ENCODE peak calls at places on chromosomes 4 and X, in six cellular contexts. A is psoas muscle, F is thoracic aorta, B is fibroblast of lung, U is endodermal cell, N is adipocyte. H is an unnamed sample.

GRCh38 chrX:7059214-7059838 is 88.2 kb upstream of the STS start:
- DNase-seq in A (no peak), F (no peak), B (no peak), U (no peak), N (no peak), H (no peak)

GRCh38 chr4:174494731-174495130 is 27.6 kb downstream of the HPGD start:
- DNase-seq in A (no peak), F (no peak), B (no peak), U (no peak), N (no peak), H (no peak)

GRCh38 chr4:5942947-5943346 is 50.1 kb upstream of the CRMP1 start:
- DNase-seq in A (no peak), F (no peak), B (no peak), U (no peak), N (no peak), H (no peak)

GRCh38 chr4:108030332-108030731 is 40.6 kb downstream of the HADH start:
- DNase-seq in A (no peak), F (no peak), B (peak; percentile 64), U (peak; percentile 82), N (peak; percentile 76), H (peak; percentile 7)

GRCh38 chrX:101931494-101932248 is at the start of gene ZMAT1:
- DNase-seq in A (peak; percentile 96), F (peak; percentile 88), B (peak; percentile 64), U (peak; percentile 94), N (peak; percentile 92), H (peak; percentile 0)

GRCh38 chr4:2258091-2259035 is 3.5 kb downstream of the MXD4 start:
- DNase-seq in A (peak; percentile 50), F (peak; percentile 1), B (no peak), U (peak; percentile 39), N (no peak), H (no peak)

GRCh38 chrX:112147206-112147605 is 64.6 kb upstream of the TRPC5 start:
- DNase-seq in A (no peak), F (no peak), B (peak; percentile 0), U (peak; percentile 79), N (peak; percentile 60), H (no peak)

GRCh38 chr4:159010563-159011260 is 92.2 kb upstream of the RAPGEF2 start:
- DNase-seq in A (peak; percentile 85), F (no peak), B (peak; percentile 79), U (no peak), N (peak; percentile 77), H (no peak)

GRCh38 chr4:123398803-123399637 is 2.4 kb downstream of the SPRY1 start:
- DNase-seq in A (peak; percentile 84), F (no peak), B (peak; percentile 73), U (peak; percentile 79), N (peak; percentile 81), H (no peak)

GRCh38 chr4:142777045-142777743 is 68.9 kb downstream of the INPP4B start:
- DNase-seq in A (no peak), F (no peak), B (no peak), U (peak; percentile 52), N (peak; percentile 16), H (no peak)

GRCh38 chr4:147778942-147779341 is 47.1 kb downstream of the ARHGAP10 start:
- DNase-seq in A (no peak), F (no peak), B (no peak), U (no peak), N (no peak), H (no peak)

GRCh38 chr4:104975617-104976016 is 171.1 kb upstream of the TET2 start:
- DNase-seq in A (no peak), F (no peak), B (no peak), U (no peak), N (no peak), H (no peak)

GRCh38 chr4:188781655-188782054 is 642.4 kb downstream of the TRIML1 start:
- DNase-seq in A (no peak), F (no peak), B (no peak), U (peak; percentile 73), N (peak; percentile 34), H (no peak)

GRCh38 chr4:133592591-133592990 is 443.5 kb downstream of the PCDH10 start:
- DNase-seq in A (no peak), F (no peak), B (no peak), U (peak; percentile 63), N (no peak), H (no peak)

GRCh38 chr4:4347585-4347984 is 39.3 kb upstream of the NSG1 start:
- DNase-seq in A (no peak), F (no peak), B (no peak), U (no peak), N (no peak), H (no peak)

GRCh38 chrX:139932077-139932900 is 564 bp downstream of the ATP11C start:
- DNase-seq in A (peak; percentile 72), F (no peak), B (peak; percentile 36), U (no peak), N (peak; percentile 71), H (no peak)

GRCh38 chr4:82436130-82436529 is 5.7 kb downstream of the ENOPH1 start:
- DNase-seq in A (no peak), F (no peak), B (no peak), U (no peak), N (no peak), H (no peak)

GRCh38 chr4:132266374-132266773 is 882.7 kb upstream of the PCDH10 start:
- DNase-seq in A (no peak), F (no peak), B (no peak), U (no peak), N (no peak), H (no peak)

GRCh38 chrX:24479924-24480722 is 15.0 kb downstream of the PDK3 start:
- DNase-seq in A (no peak), F (no peak), B (no peak), U (no peak), N (no peak), H (no peak)

GRCh38 chr4:51831133-51831532 is 11.8 kb upstream of the DCUN1D4 start:
- DNase-seq in A (peak; percentile 81), F (no peak), B (peak; percentile 27), U (peak; percentile 91), N (peak; percentile 82), H (no peak)

GRCh38 chrX:618761-619450 is 11.7 kb upstream of the SHOX start:
- DNase-seq in A (no peak), F (no peak), B (no peak), U (peak; percentile 46), N (no peak), H (no peak)
- H3K27me3 ChIP-seq in A (peaks cover 65% of the 10 kb centered on the region), F (no peaks in the 10 kb centered on the region), B (no peaks in the 10 kb centered on the region), U (peaks cover 85% of the 10 kb centered on the region), N (peaks cover 6% of the 10 kb centered on the region), H (peaks cover 17% of the 10 kb centered on the region)

GRCh38 chr4:40583850-40584439 is 45.7 kb downstream of the RBM47 start:
- DNase-seq in A (no peak), F (no peak), B (no peak), U (no peak), N (no peak), H (no peak)
- H3K4me1 ChIP-seq in A (no peaks in the 10 kb centered on the region), F (no peaks in the 10 kb centered on the region), B (no peaks in the 10 kb centered on the region), U (peaks cover 14% of the 10 kb centered on the region), N (peaks cover 33% of the 10 kb centered on the region), H (peaks cover 19% of the 10 kb centered on the region)

DNA sequence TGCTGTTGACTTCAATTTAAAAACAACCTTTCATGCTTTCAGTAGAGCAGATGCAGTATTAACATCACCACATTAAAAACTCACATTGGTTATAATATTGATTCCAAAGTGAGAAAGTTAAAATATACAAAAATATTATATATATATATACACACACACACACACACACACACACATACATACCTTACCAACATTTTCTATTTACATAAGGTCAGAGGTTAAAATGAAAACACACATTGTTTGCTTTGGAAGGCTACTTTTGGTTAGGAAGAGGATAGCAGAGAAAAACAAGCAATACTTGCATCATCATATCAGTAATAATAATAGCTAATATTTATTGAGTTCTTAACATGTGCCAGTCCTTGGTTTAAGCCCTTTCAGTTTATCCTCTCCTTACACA is 226.5 kb downstream of the PPP4R3C start:
- DNase-seq in A (no peak), F (no peak), B (no peak), U (no peak), N (no peak), H (no peak)
- H3K27me3 ChIP-seq in A (peaks cover 2% of the 10 kb centered on the region), F (no peaks in the 10 kb centered on the region), B (no peaks in the 10 kb centered on the region), U (no peaks in the 10 kb centered on the region), N (no peaks in the 10 kb centered on the region), H (no peaks in the 10 kb centered on the region)

GRCh38 chrX:9368262-9368661 is 96.6 kb upstream of the TBL1X start:
- DNase-seq in A (no peak), F (no peak), B (no peak), U (no peak), N (no peak), H (no peak)
- H3K4me1 ChIP-seq in A (no peaks in the 10 kb centered on the region), F (no peaks in the 10 kb centered on the region), B (no peaks in the 10 kb centered on the region), U (no peaks in the 10 kb centered on the region), N (peaks cover 17% of the 10 kb centered on the region), H (no peaks in the 10 kb centered on the region)

GRCh38 chrX:17456526-17456925 is 81.5 kb downstream of the NHS start:
- DNase-seq in A (no peak), F (no peak), B (no peak), U (peak; percentile 48), N (no peak), H (no peak)
- H3K27me3 ChIP-seq in A (peaks cover 6% of the 10 kb centered on the region), F (no peaks in the 10 kb centered on the region), B (no peaks in the 10 kb centered on the region), U (no peaks in the 10 kb centered on the region), N (peaks cover 10% of the 10 kb centered on the region), H (no peaks in the 10 kb centered on the region)

DNA sequence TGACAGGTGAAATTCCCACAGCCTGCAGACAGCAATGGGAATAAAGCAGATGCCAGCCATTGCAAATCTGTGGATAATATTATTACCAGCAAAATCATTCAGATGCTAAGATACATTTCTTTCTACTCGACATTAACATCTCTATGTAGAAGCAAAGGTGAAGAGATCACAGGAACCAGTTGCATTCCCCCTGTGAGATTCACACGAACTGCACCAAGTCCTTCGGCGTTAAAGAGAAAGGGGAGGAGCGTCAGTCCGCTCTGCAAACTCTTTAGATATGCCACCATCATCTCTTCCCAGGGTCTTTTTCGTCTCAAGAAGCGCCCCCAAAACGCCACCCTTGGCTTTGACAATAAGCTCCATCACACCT is 1.9 kb downstream of the NEUROG2 start:
- DNase-seq in A (no peak), F (no peak), B (no peak), U (peak; percentile 64), N (no peak), H (no peak)
- H3K4me1 ChIP-seq in A (peaks cover 10% of the 10 kb centered on the region), F (peaks cover 27% of the 10 kb centered on the region), B (peaks cover 6% of the 10 kb centered on the region), U (peaks cover 5% of the 10 kb centered on the region), N (peaks cover 20% of the 10 kb centered on the region), H (peaks cover 10% of the 10 kb centered on the region)

H was measured in keratinocyte.